ENCODE peak calls at places on chromosomes 1 and 21, in nine cellular contexts. B is CD8-positive, alpha-beta T cell; J is CD8-positive, alpha-beta memory T cell; S is fibroblast of lung; M is mammary epithelial cell; Q is HAP-1; F is uterus; E is naive thymus-derived CD4-positive, alpha-beta T cell; O is upper lobe of left lung. K is an unnamed sample. For H3K9me3, the result is how much of the 10 kb centered on the place peaks cover.

GRCh38 chr1:23619299-23620188 is 60.2 kb upstream of the ID3 start:
- DNase-seq in F (no peak), S (no peak), J (peak), M (peak), Q (no peak), B (peak), E (peak), O (peak), K (peak)

GRCh38 chr1:201261771-201262547 is 21.3 kb upstream of the PKP1 start:
- DNase-seq in E (no peak), O (no peak), M (peak), Q (no peak), S (no peak), F (no peak), J (no peak), B (peak), K (no peak)

GRCh38 chr1:184770176-184770575 is 15.5 kb upstream of the EDEM3 start:
- DNase-seq in O (no peak), J (no peak), E (no peak), F (no peak), M (no peak), S (no peak), B (no peak), Q (peak), K (no peak)

GRCh38 chr1:172993640-172994039 is 57.1 kb downstream of the TNFSF18 start:
- DNase-seq in B (no peak), E (no peak), M (no peak), O (no peak), F (no peak), S (no peak), J (no peak), Q (no peak), K (no peak)

GRCh38 chr1:168613689-168614655 is 37.6 kb downstream of the XCL1 start:
- DNase-seq in B (no peak), Q (no peak), F (peak), S (peak), O (no peak), J (no peak), M (no peak), E (no peak), K (no peak)

GRCh38 chr1:89104687-89105086 is 21.2 kb downstream of the GBP2 start:
- DNase-seq in B (no peak), S (no peak), M (no peak), F (no peak), J (no peak), O (peak), Q (no peak), E (no peak), K (no peak)

GRCh38 chr1:17653728-17654351 is 101.3 kb upstream of the ACTL8 start:
- DNase-seq in Q (peak), J (peak), B (peak), E (no peak), S (peak), F (no peak), M (no peak), O (no peak), K (no peak)

GRCh38 chr1:24248859-24249258 is 61.8 kb upstream of the IFNLR1 start:
- DNase-seq in S (no peak), E (no peak), Q (no peak), F (no peak), B (no peak), M (no peak), O (no peak), J (no peak), K (no peak)

GRCh38 chr1:23066075-23066474 is 46.8 kb downstream of the KDM1A start:
- DNase-seq in O (no peak), M (no peak), F (no peak), S (no peak), E (no peak), J (no peak), Q (no peak), B (no peak), K (no peak)

GRCh38 chr1:212607206-212607923 is 1.2 kb upstream of the ATF3 start:
- DNase-seq in S (no peak), O (peak), F (peak), E (peak), B (peak), Q (no peak), J (peak), M (peak), K (no peak)

GRCh38 chr1:211610779-211611556 is 32.0 kb upstream of the SLC30A1 start:
- DNase-seq in S (peak), M (no peak), J (no peak), O (no peak), E (no peak), Q (no peak), B (no peak), F (peak), K (no peak)

GRCh38 chr1:226643167-226643566 is 94.6 kb downstream of the STUM start:
- DNase-seq in E (peak), M (peak), B (peak), F (peak), S (peak), O (peak), Q (no peak), J (no peak), K (no peak)

GRCh38 chr1:174189424-174190062 is 30.2 kb downstream of the RABGAP1L start:
- DNase-seq in Q (no peak), B (no peak), O (no peak), E (no peak), F (no peak), S (no peak), M (no peak), J (no peak), K (no peak)

GRCh38 chr1:10696977-10697376 is 99.5 kb downstream of the CASZ1 start:
- DNase-seq in J (no peak), E (no peak), Q (no peak), F (peak), B (no peak), O (no peak), S (peak), M (no peak), K (no peak)

GRCh38 chr1:198106007-198106406 is 50.8 kb upstream of the NEK7 start:
- DNase-seq in O (no peak), Q (no peak), B (no peak), F (no peak), J (no peak), E (no peak), S (no peak), M (no peak), K (no peak)

GRCh38 chr1:156881663-156882062 is 11.9 kb upstream of the PEAR1 start:
- DNase-seq in B (no peak), J (no peak), E (no peak), O (no peak), M (no peak), Q (no peak), F (no peak), S (no peak), K (no peak)

GRCh38 chr1:9265966-9266365 is 26.7 kb upstream of the SPSB1 start:
- DNase-seq in Q (no peak), B (no peak), S (no peak), O (no peak), F (no peak), J (no peak), E (no peak), M (no peak), K (no peak)

GRCh38 chr21:44363278-44363677 is 9.9 kb downstream of the TRPM2 start:
- DNase-seq in M (no peak), E (no peak), J (no peak), S (no peak), F (no peak), O (no peak), B (no peak), Q (no peak), K (no peak)

GRCh38 chr21:42412636-42412933 is 8.9 kb downstream of the UBASH3A start:
- DNase-seq in Q (no peak), J (no peak), B (no peak), S (no peak), O (no peak), F (no peak), E (no peak), M (no peak), K (no peak)

GRCh38 chr1:44723064-44723463 is 7.9 kb downstream of the RNU5D-1 start:
- DNase-seq in S (no peak), F (no peak), J (peak), E (peak), B (no peak), O (no peak), M (no peak), Q (no peak), K (no peak)

GRCh38 chr1:231683439-231684165 is 57.0 kb downstream of the DISC1 start:
- DNase-seq in E (no peak), O (no peak), F (no peak), Q (no peak), J (no peak), S (no peak), B (no peak), M (no peak), K (no peak)

GRCh38 chr1:101756411-101756810 is 240.3 kb downstream of the OLFM3 start:
- DNase-seq in Q (no peak), J (no peak), E (no peak), M (no peak), O (no peak), F (no peak), S (no peak), B (no peak), K (no peak)

GRCh38 chr1:80217377-80217986 is 1211.0 kb upstream of the ADGRL4 start:
- DNase-seq in S (peak), B (no peak), E (no peak), F (no peak), Q (peak), O (no peak), M (peak), J (no peak), K (no peak)

GRCh38 chr1:41361495-41362356 is 492 bp downstream of the FOXO6 start:
- DNase-seq in E (peak), Q (peak), S (no peak), M (no peak), B (no peak), J (no peak), F (no peak), O (no peak), K (peak)

GRCh38 chr21:15614757-15615156 is 115.0 kb upstream of the USP25 start:
- DNase-seq in S (no peak), E (no peak), M (no peak), F (no peak), O (no peak), B (no peak), J (no peak), Q (no peak), K (no peak)

DNA sequence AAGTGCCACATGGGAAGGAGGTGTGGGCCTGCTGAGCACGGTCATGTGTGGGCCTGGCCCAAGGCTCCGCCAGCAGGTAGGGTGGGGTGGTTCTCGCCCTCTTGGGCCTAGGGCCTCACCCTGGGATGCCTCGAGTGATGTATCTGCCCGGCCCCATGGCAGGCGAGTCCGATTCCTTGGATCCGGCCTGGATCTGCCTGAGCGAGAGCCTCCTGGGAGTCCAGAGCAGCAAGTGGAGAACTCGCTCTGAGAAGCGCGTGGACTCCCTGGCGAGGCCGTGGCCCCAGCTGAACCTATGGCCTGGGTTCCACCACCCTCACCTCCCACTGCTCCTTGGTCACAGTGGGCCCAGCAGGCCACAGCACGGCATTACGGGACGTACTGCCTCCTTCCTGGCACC is 8.2 kb upstream of the TTC34 start:
- DNase-seq in O (peak), Q (no peak), S (no peak), E (no peak), B (no peak), J (no peak), F (no peak), M (no peak), K (no peak)
- H3K9me3 ChIP-seq in O (under half), Q (under half), S (under half), E (under half), B (under half), J (under half), F (under half), M (under half), K (under half)

DNA sequence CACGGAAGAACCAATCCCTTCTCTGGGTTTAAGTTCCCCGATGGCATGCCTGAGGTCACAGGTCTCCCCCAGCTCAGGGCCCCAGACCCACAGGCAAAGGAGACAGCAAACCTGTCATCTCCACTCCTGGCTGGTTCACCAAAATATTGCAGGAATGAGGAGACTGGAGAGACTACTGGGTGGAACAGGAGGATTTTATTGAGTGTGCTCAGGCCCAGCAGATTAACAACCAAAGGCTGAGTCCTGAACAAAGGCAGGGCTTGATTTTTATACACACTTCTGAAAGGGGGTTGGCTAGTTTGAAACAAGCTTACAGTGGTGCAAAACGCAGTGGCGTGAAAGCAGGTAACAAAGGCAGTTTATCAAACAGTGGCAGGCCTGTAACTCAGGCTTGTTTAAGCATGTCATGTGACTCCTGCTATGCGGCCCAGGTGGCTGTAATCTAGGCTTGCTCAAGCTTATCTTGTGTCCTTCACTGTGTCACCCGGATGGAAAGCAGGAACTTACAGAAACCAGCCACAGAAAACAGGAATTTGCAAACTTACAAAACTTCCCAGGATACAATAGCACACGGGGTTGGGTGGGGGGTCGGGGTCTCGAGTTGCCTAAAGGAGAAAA is 27.4 kb upstream of the KCNJ15 start:
- DNase-seq in B (no peak), M (peak), F (no peak), S (peak), J (no peak), Q (no peak), O (no peak), E (no peak), K (no peak)
- H3K9me3 ChIP-seq in B (under half), M (under half), F (under half), S (under half), J (under half), Q (under half), O (under half), E (under half), K (under half)

DNA sequence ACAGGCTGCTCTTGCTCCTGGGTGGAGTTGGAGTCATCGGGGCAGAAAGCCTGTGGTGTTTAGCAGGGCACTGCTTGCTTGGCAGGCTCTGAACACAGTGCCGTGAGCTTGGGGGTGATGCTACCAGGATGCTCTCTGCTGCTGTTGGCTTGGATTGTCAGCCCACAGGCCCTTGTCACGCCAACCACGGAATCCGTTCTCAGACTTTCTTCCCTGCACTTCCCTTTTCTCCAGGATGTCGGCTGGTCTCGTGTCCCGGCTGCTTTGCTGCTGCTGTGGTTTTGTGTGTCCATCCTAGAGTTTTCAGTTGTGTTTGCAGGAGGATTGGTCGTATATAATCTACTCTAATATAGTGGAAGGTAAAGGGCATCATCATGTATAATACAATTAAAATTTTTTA is 44.4 kb upstream of the TTC34 start:
- DNase-seq in Q (no peak), J (no peak), E (no peak), M (no peak), B (no peak), O (no peak), F (no peak), S (no peak), K (no peak)
- H3K9me3 ChIP-seq in Q (under half), J (under half), E (under half), M (under half), B (under half), O (under half), F (under half), S (under half), K (under half)

GRCh38 chr21:40043866-40044265 is 176.6 kb downstream of the PCP4 start:
- DNase-seq in E (no peak), J (no peak), O (peak), F (no peak), B (no peak), S (no peak), Q (no peak), M (no peak), K (no peak)

GRCh38 chr21:40047993-40048730 is 180.9 kb downstream of the PCP4 start:
- DNase-seq in M (peak), S (no peak), B (no peak), Q (no peak), J (no peak), E (no peak), O (no peak), F (no peak), K (no peak)

GRCh38 chr21:40049031-40049958 is 182.1 kb downstream of the PCP4 start:
- DNase-seq in F (peak), S (no peak), O (no peak), M (peak), Q (no peak), B (no peak), E (no peak), J (no peak), K (no peak)

GRCh38 chr21:40049959-40050290 is 182.7 kb downstream of the PCP4 start:
- DNase-seq in J (no peak), S (no peak), M (no peak), O (no peak), F (no peak), Q (no peak), B (no peak), E (no peak), K (no peak)

GRCh38 chr21:40047211-40047610 is 180.0 kb downstream of the PCP4 start:
- DNase-seq in B (no peak), Q (no peak), F (no peak), S (no peak), E (no peak), O (no peak), M (no peak), J (no peak), K (no peak)
- H3K9me3 ChIP-seq in B (under half), Q (under half), F (under half), S (under half), E (under half), O (under half), M (under half), J (under half), K (under half)

K was measured in T-helper 17 cell.